ENCODE peak calls at places on chromosomes 4 and X, in six cellular contexts. T, F, J, V, S and N are unnamed samples.
A peak's percentile ranks its signal among the peaks of the same experiment; 100 is the strongest.

GRCh38 chr4:184911310-184911709 is 85.5 kb upstream of the ACSL1 start:
- DNase-seq in S (no peak), J (no peak), F (no peak), V (no peak), T (no peak), N (no peak)

GRCh38 chr4:105496899-105497298 is 23.0 kb upstream of the PPA2 start:
- DNase-seq in F (no peak), J (no peak), T (peak; percentile 6), S (no peak), V (no peak), N (no peak)

GRCh38 chr4:16111533-16111932 is 27.7 kb upstream of the PROM1 start:
- DNase-seq in J (no peak), F (no peak), S (no peak), V (peak; percentile 86), T (no peak), N (no peak)

GRCh38 chrX:302975-303374 is 15.6 kb downstream of the GTPBP6 start:
- DNase-seq in T (no peak), V (no peak), S (no peak), F (no peak), J (no peak), N (no peak)

GRCh38 chr4:34181311-34181808 is 2063.0 kb downstream of the ARAP2 start:
- DNase-seq in V (no peak), T (no peak), F (no peak), S (no peak), J (no peak), N (no peak)

GRCh38 chr4:80909938-80910337 is 120.6 kb upstream of the BMP3 start:
- DNase-seq in F (no peak), J (no peak), T (no peak), V (no peak), S (no peak), N (no peak)

GRCh38 chrX:69285401-69285871 is 120.2 kb upstream of the PJA1 start:
- DNase-seq in S (no peak), T (no peak), V (no peak), J (no peak), F (peak; percentile 32), N (no peak)

GRCh38 chrX:34893741-34894140 is 48.9 kb upstream of the FAM47B start:
- DNase-seq in F (no peak), V (no peak), T (peak; percentile 0), J (no peak), S (no peak), N (no peak)

GRCh38 chr4:22874334-22874912 is 181.7 kb downstream of the GBA3 start:
- DNase-seq in T (no peak), V (no peak), F (no peak), J (no peak), S (no peak), N (no peak)

GRCh38 chr4:42398448-42399355 is 1.4 kb downstream of the SHISA3 start:
- DNase-seq in S (no peak), J (no peak), F (no peak), T (no peak), V (no peak), N (no peak)

GRCh38 chr4:116016201-116016600 is 902.8 kb upstream of the NDST4 start:
- DNase-seq in S (no peak), V (no peak), T (no peak), F (no peak), J (no peak), N (peak; percentile 16)

GRCh38 chr4:154611833-154612232 is 623 bp downstream of the FGG start:
- DNase-seq in V (no peak), T (no peak), J (no peak), S (no peak), F (no peak), N (no peak)

GRCh38 chr4:15894923-15895411 is 43.6 kb downstream of the FGFBP1 start:
- DNase-seq in J (no peak), V (no peak), F (no peak), S (no peak), T (no peak), N (no peak)

GRCh38 chrX:9532349-9532748 is 67.5 kb downstream of the TBL1X start:
- DNase-seq in V (no peak), J (no peak), S (no peak), T (no peak), F (no peak), N (no peak)

GRCh38 chrX:3384330-3384729 is 37.9 kb upstream of the MXRA5 start:
- DNase-seq in S (no peak), J (no peak), V (no peak), F (no peak), T (no peak), N (no peak)

GRCh38 chrX:155052738-155053498 is 18.0 kb downstream of the CMC4 start:
- DNase-seq in F (no peak), S (no peak), J (no peak), V (no peak), T (no peak), N (no peak)

GRCh38 chr4:13168326-13168725 is 315.8 kb downstream of the RAB28 start:
- DNase-seq in T (no peak), F (no peak), J (no peak), S (no peak), V (no peak), N (no peak)

GRCh38 chr4:5824227-5824626 is 68.7 kb downstream of the CRMP1 start:
- DNase-seq in F (no peak), J (no peak), T (no peak), S (no peak), V (no peak), N (no peak)

GRCh38 chrX:110346681-110347080 is 12.0 kb upstream of the RTL9 start:
- DNase-seq in J (no peak), S (no peak), V (no peak), T (peak; percentile 73), F (no peak), N (no peak)

GRCh38 chr4:147546341-147546740 is 65.4 kb downstream of the EDNRA start:
- DNase-seq in T (no peak), S (no peak), J (no peak), V (no peak), F (no peak), N (no peak)

GRCh38 chr4:101264993-101265815 is 82.1 kb downstream of the PPP3CA start:
- DNase-seq in V (no peak), T (no peak), F (no peak), S (no peak), J (no peak), N (no peak)

GRCh38 chr4:27276322-27277073 is 415.9 kb downstream of the STIM2 start:
- DNase-seq in S (no peak), J (no peak), V (no peak), T (no peak), F (no peak), N (no peak)

GRCh38 chrX:14865201-14865600 is 7.7 kb downstream of the FANCB start:
- DNase-seq in V (no peak), J (no peak), T (no peak), F (no peak), S (no peak), N (no peak)

GRCh38 chrX:154136627-154137161 is 7.3 kb upstream of the OPN1LW start:
- DNase-seq in J (peak; percentile 33), S (no peak), V (peak; percentile 45), F (peak; percentile 89), T (peak; percentile 83), N (peak; percentile 37)

GRCh38 chrX:86507337-86507736 is 359.1 kb downstream of the DACH2 start:
- DNase-seq in T (no peak), J (no peak), S (no peak), F (no peak), V (no peak), N (no peak)

GRCh38 chr4:77525538-77525937 is 80.1 kb upstream of the CXCL13 start:
- DNase-seq in J (no peak), V (no peak), S (no peak), F (no peak), T (no peak), N (no peak)

GRCh38 chrX:13085533-13085932 is 41.1 kb upstream of the FAM9C start:
- DNase-seq in T (no peak), F (no peak), S (peak; percentile 74), V (no peak), J (no peak), N (no peak)

GRCh38 chr4:182486895-182487294 is 243.7 kb downstream of the TENM3 start:
- DNase-seq in S (no peak), F (no peak), J (no peak), V (no peak), T (no peak), N (no peak)

GRCh38 chr4:8744083-8744805 is 127.4 kb downstream of the HMX1 start:
- DNase-seq in J (no peak), S (no peak), V (no peak), T (no peak), F (peak; percentile 55), N (no peak)

GRCh38 chr4:14874990-14875389 is 127.3 kb upstream of the CPEB2 start:
- DNase-seq in F (no peak), S (peak; percentile 57), V (no peak), T (no peak), J (no peak), N (no peak)
- TF ChIP-seq GABPA in F (no peak), S (no peak), V (no peak), T (no peak), J (no peak), N (no peak)

GRCh38 chr4:168386002-168386401 is 67.5 kb upstream of the DDX60 start:
- DNase-seq in J (no peak), T (no peak), V (no peak), S (no peak), F (no peak), N (no peak)

GRCh38 chr4:168383510-168383909 is 65.0 kb upstream of the DDX60 start:
- DNase-seq in V (no peak), J (no peak), S (peak; percentile 4), T (no peak), F (no peak), N (no peak)

GRCh38 chr4:168387091-168387490 is 68.5 kb upstream of the DDX60 start:
- DNase-seq in J (no peak), S (no peak), T (no peak), F (no peak), V (no peak), N (no peak)

GRCh38 chr4:168385142-168385490 is 66.6 kb upstream of the DDX60 start:
- DNase-seq in S (no peak), J (no peak), T (no peak), V (no peak), F (no peak), N (no peak)

GRCh38 chr4:168384437-168385141 is 66.0 kb upstream of the DDX60 start:
- DNase-seq in F (no peak), S (no peak), J (no peak), V (no peak), T (peak; percentile 42), N (no peak)
- H3K27ac ChIP-seq in F (no peak overlapping the region), S (no peak overlapping the region), J (no peak overlapping the region), V (no peak overlapping the region), T (no peak overlapping the region), N (no peak overlapping the region)

GRCh38 chr4:172726001-172726423 is 442.6 kb upstream of the GALNT7 start:
- DNase-seq in S (no peak), F (no peak), J (no peak), T (no peak), V (peak; percentile 72), N (no peak)
- TF ChIP-seq GABPA in S (no peak), F (no peak), J (no peak), T (no peak), V (no peak), N (no peak)

DNA sequence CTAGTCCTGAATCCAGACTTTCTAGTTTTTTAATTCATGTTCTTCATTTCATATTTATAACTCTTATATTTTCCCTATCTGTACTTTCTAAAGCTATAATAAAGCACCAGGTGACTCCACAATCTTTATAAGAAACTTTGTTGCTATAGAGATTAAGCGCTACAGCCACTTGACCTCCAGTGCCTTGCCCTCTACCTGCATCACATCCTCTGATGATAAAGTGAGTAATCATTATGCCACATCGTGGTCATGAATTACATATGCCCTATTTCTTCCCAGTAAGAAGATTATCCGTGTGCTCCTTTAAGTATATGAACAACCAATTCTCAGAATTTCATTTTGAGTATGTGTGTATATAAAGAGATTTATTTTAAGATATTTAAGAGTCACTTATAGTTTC is 6.8 kb upstream of the DYNLT3 start:
- DNase-seq in J (no peak), S (no peak), F (no peak), T (no peak), V (no peak), N (no peak)
- H3K27ac ChIP-seq in J (no peak overlapping the region), S (no peak overlapping the region), F (no peak overlapping the region), T (no peak overlapping the region), V (no peak overlapping the region), N (no peak overlapping the region)